ENCODE peak calls at places on chromosomes 11 and 22, in seven cellular contexts. J is right lobe of liver, Y is endothelial cell, D is T-helper 2 cell, N is NCI-H1105 treated with DMSO at 0.1 percent for 48 hours, K is stomach, C is renal cortical epithelial cell. E is an unnamed sample.

GRCh38 chr11:113202431-113202830 is 112.0 kb upstream of the TTC12 start:
- DNase-seq in J (no peak), Y (no peak), D (no peak), N (no peak), K (no peak), C (peak), E (no peak)

GRCh38 chr11:62324738-62325556 is 12.3 kb upstream of the ASRGL1 start:
- DNase-seq in J (no peak), Y (peak), D (peak), N (no peak), K (no peak), C (no peak), E (peak)

GRCh38 chr11:64303109-64304031 is 2.0 kb upstream of the ESRRA start:
- DNase-seq in J (no peak), Y (no peak), D (no peak), N (no peak), K (no peak), C (no peak), E (no peak)

GRCh38 chr22:50735739-50736030 is 2.3 kb upstream of the ACR start:
- DNase-seq in J (no peak), Y (peak), D (no peak), N (no peak), K (no peak), C (no peak), E (no peak)

GRCh38 chr11:45655831-45656230 is 9.6 kb downstream of the CHST1 start:
- DNase-seq in J (peak), Y (peak), D (no peak), N (no peak), K (no peak), C (no peak), E (no peak)

GRCh38 chr22:50497093-50497492 is 10.4 kb downstream of the LMF2 start:
- DNase-seq in J (no peak), Y (no peak), D (no peak), N (no peak), K (no peak), C (no peak), E (no peak)

GRCh38 chr22:46010951-46011626 is 34.1 kb upstream of the WNT7B start:
- DNase-seq in J (peak), Y (no peak), D (no peak), N (no peak), K (peak), C (peak), E (no peak)

GRCh38 chr11:106167085-106167484 is 89.6 kb downstream of the AASDHPPT start:
- DNase-seq in J (no peak), Y (no peak), D (no peak), N (no peak), K (no peak), C (no peak), E (no peak)

GRCh38 chr11:34916810-34917780 is 677 bp downstream of the PDHX start:
- DNase-seq in J (no peak), Y (no peak), D (no peak), N (no peak), K (no peak), C (peak), E (no peak)

GRCh38 chr22:36365020-36365411 is 22.8 kb downstream of the MYH9 start:
- DNase-seq in J (no peak), Y (no peak), D (peak), N (no peak), K (peak), C (peak), E (no peak)

GRCh38 chr11:61268588-61269250 is 26.4 kb downstream of the VWCE start:
- DNase-seq in J (no peak), Y (no peak), D (no peak), N (no peak), K (no peak), C (no peak), E (no peak)

GRCh38 chr22:29205598-29206371 is at the start of gene EMID1:
- DNase-seq in J (no peak), Y (peak), D (no peak), N (peak), K (peak), C (no peak), E (peak)

GRCh38 chr11:8545698-8546366 is 48.2 kb downstream of the STK33 start:
- DNase-seq in J (no peak), Y (no peak), D (no peak), N (no peak), K (no peak), C (no peak), E (no peak)

GRCh38 chr11:23473782-23474181 is 613.5 kb upstream of the CCDC179 start:
- DNase-seq in J (no peak), Y (no peak), D (no peak), N (no peak), K (no peak), C (no peak), E (no peak)

GRCh38 chr22:25351631-25352293 is 132.3 kb downstream of the CRYBB2 start:
- DNase-seq in J (peak), Y (no peak), D (no peak), N (no peak), K (peak), C (no peak), E (no peak)

GRCh38 chr11:46420513-46420912 is 28.9 kb upstream of the CHRM4 start:
- DNase-seq in J (no peak), Y (no peak), D (no peak), N (no peak), K (no peak), C (no peak), E (no peak)

GRCh38 chr22:41915035-41915782 is at the start of gene SHISA8:
- DNase-seq in J (no peak), Y (peak), D (peak), N (no peak), K (peak), C (no peak), E (peak)

GRCh38 chr22:33274214-33274828 is 216.1 kb upstream of the SYN3 start:
- DNase-seq in J (no peak), Y (peak), D (no peak), N (no peak), K (no peak), C (no peak), E (peak)

GRCh38 chr11:95085117-95085825 is 4.4 kb upstream of the ENDOD1 start:
- DNase-seq in J (no peak), Y (no peak), D (no peak), N (no peak), K (no peak), C (peak), E (no peak)

GRCh38 chr11:75013051-75013450 is 24.3 kb downstream of the NEU3 start:
- DNase-seq in J (no peak), Y (no peak), D (no peak), N (no peak), K (no peak), C (peak), E (no peak)

GRCh38 chr11:46073632-46074031 is 47.6 kb downstream of the PHF21A start:
- DNase-seq in J (no peak), Y (no peak), D (no peak), N (no peak), K (no peak), C (no peak), E (no peak)

GRCh38 chr11:118530180-118530682 is 761 bp upstream of the TMEM25 start:
- DNase-seq in J (no peak), Y (no peak), D (no peak), N (peak), K (peak), C (no peak), E (no peak)

GRCh38 chr11:63719987-63720386 is 38.7 kb downstream of the RTN3 start:
- DNase-seq in J (no peak), Y (no peak), D (no peak), N (no peak), K (no peak), C (no peak), E (no peak)

GRCh38 chr11:98090861-98091575 is 929.7 kb upstream of the CNTN5 start:
- DNase-seq in J (no peak), Y (no peak), D (no peak), N (no peak), K (no peak), C (no peak), E (no peak)

GRCh38 chr11:60672255-60672654 is 27.2 kb upstream of the MS4A8 start:
- DNase-seq in J (no peak), Y (no peak), D (no peak), N (no peak), K (no peak), C (no peak), E (no peak)

GRCh38 chr22:36510966-36511881 is 4.4 kb upstream of the FOXRED2 start:
- DNase-seq in J (no peak), Y (peak), D (no peak), N (peak), K (no peak), C (peak), E (peak)

E was measured in WTC11.